ENCODE peak calls at places on chromosomes 11 and 22, in seven cellular contexts. W, X, B, O, D, N and G are unnamed samples.

GRCh38 chr11:24687748-24688147 is 190.9 kb downstream of the LUZP2 start:
- DNase-seq in W (no peak), X (no peak), B (no peak), O (no peak), D (no peak), N (no peak), G (no peak)

GRCh38 chr22:22094514-22094913 is 111.9 kb upstream of the TOP3B start:
- DNase-seq in W (no peak), X (no peak), B (no peak), O (no peak), D (no peak), N (no peak), G (no peak)

GRCh38 chr11:72358461-72359405 is 75.6 kb downstream of the CLPB start:
- DNase-seq in W (no peak), X (no peak), B (no peak), O (no peak), D (no peak), N (no peak), G (no peak)

GRCh38 chr22:40502919-40503318 is 132.5 kb downstream of the SGSM3 start:
- DNase-seq in W (no peak), X (no peak), B (no peak), O (no peak), D (no peak), N (no peak), G (no peak)

GRCh38 chr11:62792193-62792575 is 378 bp upstream of the TMEM223 start:
- DNase-seq in W (no peak), X (peak; percentile 48), B (peak; percentile 59), O (no peak), D (no peak), N (no peak), G (no peak)

GRCh38 chr22:32904044-32904443 is 102.5 kb downstream of the TIMP3 start:
- DNase-seq in W (peak; percentile 11), X (peak; percentile 29), B (peak; percentile 49), O (peak; percentile 39), D (peak; percentile 36), N (no peak), G (no peak)

GRCh38 chr11:59062602-59063529 is 23.2 kb upstream of the GLYATL1B start:
- DNase-seq in W (no peak), X (no peak), B (no peak), O (no peak), D (no peak), N (no peak), G (no peak)

GRCh38 chr11:63599211-63600122 is 14.8 kb downstream of the PLAAT3 start:
- DNase-seq in W (no peak), X (no peak), B (no peak), O (peak; percentile 89), D (no peak), N (no peak), G (no peak)

GRCh38 chr22:19875531-19876313 is 21.0 kb upstream of the GNB1L start:
- DNase-seq in W (no peak), X (peak; percentile 15), B (no peak), O (no peak), D (no peak), N (peak; percentile 18), G (peak; percentile 8)

GRCh38 chr11:88183233-88183632 is 8.0 kb upstream of the RAB38 start:
- DNase-seq in W (no peak), X (no peak), B (no peak), O (peak; percentile 40), D (no peak), N (peak; percentile 64), G (no peak)

GRCh38 chr11:125370561-125371389 is 125.3 kb downstream of the FEZ1 start:
- DNase-seq in W (no peak), X (no peak), B (no peak), O (no peak), D (no peak), N (no peak), G (no peak)
- H3K27ac ChIP-seq in W (no peak overlapping the region), X (no peak overlapping the region), B (no peak overlapping the region), O (no peak overlapping the region), D (no peak overlapping the region), N (peak overlapping the region; percentile 42), G (peak overlapping the region; percentile 40)

DNA sequence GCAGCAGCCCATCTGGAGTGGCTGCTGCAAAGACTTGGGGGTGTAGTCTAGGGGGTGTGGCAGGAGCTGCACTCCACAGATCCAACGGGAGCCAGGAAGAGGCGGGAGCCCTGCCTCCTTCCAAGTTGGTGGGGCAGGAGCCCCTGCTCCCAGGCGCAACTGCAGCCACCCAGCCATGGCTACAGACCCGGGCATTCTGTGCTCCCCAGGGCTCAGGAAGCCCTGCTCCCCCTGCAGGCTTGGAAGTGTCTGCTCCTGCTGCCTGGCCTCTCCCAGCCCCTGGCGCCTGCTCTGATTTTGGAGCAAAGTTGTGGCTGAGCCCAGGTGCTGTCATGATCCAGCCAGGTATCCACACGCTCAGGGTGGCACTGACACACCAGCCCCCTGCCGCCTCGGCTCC is 58.5 kb downstream of the CCDC34 start:
- DNase-seq in W (no peak), X (no peak), B (no peak), O (no peak), D (no peak), N (no peak), G (no peak)
- TF ChIP-seq CTCF in W (no peak), X (no peak), B (no peak), O (no peak), D (no peak), N (no peak), G (no peak)

GRCh38 chr11:46695345-46696211 is 4.8 kb downstream of the ARHGAP1 start:
- DNase-seq in W (no peak), X (no peak), B (no peak), O (no peak), D (no peak), N (no peak), G (no peak)
- H3K27ac ChIP-seq in W (no peak overlapping the region), X (peak overlapping the region; percentile 68), B (no peak overlapping the region), O (no peak overlapping the region), D (no peak overlapping the region), N (no peak overlapping the region), G (peak overlapping the region; percentile 97)

DNA sequence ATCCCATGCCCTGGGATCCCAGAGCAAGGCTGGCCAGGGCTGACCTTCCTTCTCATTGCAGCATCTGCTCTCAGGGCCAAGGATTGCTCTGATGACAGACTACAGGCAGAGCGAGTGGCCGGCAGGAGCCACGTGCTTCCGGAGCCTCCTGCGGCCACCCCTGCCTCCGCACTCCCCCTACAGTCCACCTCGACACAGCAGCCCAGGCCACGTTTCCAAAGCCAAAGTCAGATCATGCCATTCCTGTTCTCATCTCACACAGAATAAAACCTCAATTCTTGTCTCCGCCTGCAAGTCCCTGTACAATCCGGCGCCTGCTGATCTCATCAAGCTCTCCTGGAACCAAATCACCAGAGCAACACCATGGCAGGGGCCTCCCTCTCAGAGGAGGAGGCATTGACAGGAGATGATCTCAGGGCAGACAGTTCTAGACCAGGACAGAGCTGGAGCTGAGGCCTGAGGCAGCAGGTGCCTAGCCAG is 20.9 kb upstream of the UPK3A start:
- DNase-seq in W (peak; percentile 71), X (peak; percentile 72), B (peak; percentile 91), O (peak; percentile 91), D (peak; percentile 78), N (peak; percentile 70), G (peak; percentile 63)
- TF ChIP-seq CTCF in W (peak; percentile 45), X (peak; percentile 50), B (peak; percentile 73), O (peak; percentile 89), D (peak; percentile 73), N (peak; percentile 80), G (peak; percentile 82)

DNA sequence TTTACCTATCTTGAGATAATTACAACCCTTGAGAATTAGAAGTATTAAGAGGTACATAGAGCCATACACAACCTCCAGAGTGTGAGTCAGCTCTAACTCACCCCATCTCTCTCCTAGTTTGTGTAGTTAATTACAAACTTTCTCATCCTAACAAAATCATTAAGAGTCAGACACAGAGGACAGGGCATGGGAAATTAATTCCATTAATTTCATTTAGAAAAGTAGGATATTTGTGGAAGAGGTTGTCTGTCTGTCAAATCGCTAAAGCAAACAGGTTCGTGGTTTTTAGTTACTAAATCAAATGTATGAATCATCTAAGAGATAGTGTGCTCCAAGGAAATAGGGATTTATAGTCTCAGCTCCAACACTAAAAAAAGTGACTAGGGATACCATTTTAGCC is 1261.4 kb upstream of the TENM4 start:
- DNase-seq in W (no peak), X (no peak), B (no peak), O (peak; percentile 55), D (no peak), N (no peak), G (no peak)
- H3K27ac ChIP-seq in W (no peak overlapping the region), X (no peak overlapping the region), B (no peak overlapping the region), O (peak overlapping the region; percentile 22), D (no peak overlapping the region), N (no peak overlapping the region), G (no peak overlapping the region)

GRCh38 chr11:116300252-116300651 is 472.5 kb downstream of the BUD13 start:
- DNase-seq in W (no peak), X (no peak), B (no peak), O (no peak), D (no peak), N (no peak), G (no peak)
- TF ChIP-seq CTCF in W (no peak), X (no peak), B (no peak), O (no peak), D (no peak), N (no peak), G (no peak)

GRCh38 chr11:17768547-17768946 is 34.0 kb downstream of the KCNC1 start:
- DNase-seq in W (no peak), X (no peak), B (no peak), O (no peak), D (no peak), N (no peak), G (no peak)
- H3K27ac ChIP-seq in W (no peak overlapping the region), X (no peak overlapping the region), B (no peak overlapping the region), O (no peak overlapping the region), D (no peak overlapping the region), N (no peak overlapping the region), G (peak overlapping the region; percentile 37)